ENCODE peak calls at places on chromosome 15, in five cellular contexts. L, M, I, Q and Y are unnamed samples.

GRCh38 chr15:57500979-57501576 is 90.6 kb upstream of the MYZAP start:
- DNase-seq in L (no peak), M (no peak), I (no peak), Q (no peak), Y (no peak)

GRCh38 chr15:72838311-72838731 is 54.8 kb upstream of the ADPGK start:
- DNase-seq in L (no peak), M (no peak), I (no peak), Q (no peak), Y (no peak)

GRCh38 chr15:68195336-68196112 is 9.6 kb downstream of the CALML4 start:
- DNase-seq in L (no peak), M (no peak), I (no peak), Q (no peak), Y (no peak)

GRCh38 chr15:80118956-80119355 is 33.8 kb upstream of the FAH start:
- DNase-seq in L (no peak), M (no peak), I (peak), Q (no peak), Y (no peak)

GRCh38 chr15:101232677-101233076 is 19.2 kb downstream of the CHSY1 start:
- DNase-seq in L (no peak), M (no peak), I (no peak), Q (no peak), Y (no peak)

GRCh38 chr15:63918317-63918672 is 84.5 kb upstream of the HERC1 start:
- DNase-seq in L (no peak), M (no peak), I (no peak), Q (no peak), Y (no peak)

GRCh38 chr15:23648920-23649515 is 1.4 kb upstream of the MAGEL2 start:
- DNase-seq in L (peak), M (no peak), I (no peak), Q (peak), Y (no peak)

GRCh38 chr15:58517682-58518525 is 86.1 kb downstream of the LIPC start:
- DNase-seq in L (no peak), M (no peak), I (no peak), Q (no peak), Y (no peak)

GRCh38 chr15:40990080-40990479 is 36.8 kb downstream of the CHAC1 start:
- DNase-seq in L (no peak), M (no peak), I (no peak), Q (no peak), Y (no peak)

GRCh38 chr15:48025118-48025517 is 95.7 kb upstream of the SLC24A5 start:
- DNase-seq in L (no peak), M (no peak), I (no peak), Q (no peak), Y (no peak)

GRCh38 chr15:85284497-85284896 is 95.9 kb upstream of the AKAP13 start:
- DNase-seq in L (no peak), M (no peak), I (no peak), Q (no peak), Y (no peak)

GRCh38 chr15:57611938-57612337 is 20.2 kb downstream of the MYZAP start:
- DNase-seq in L (no peak), M (no peak), I (no peak), Q (no peak), Y (no peak)

GRCh38 chr15:73190189-73190601 is 137.9 kb downstream of the NEO1 start:
- DNase-seq in L (no peak), M (no peak), I (no peak), Q (no peak), Y (no peak)

GRCh38 chr15:33737687-33738606 is 230.3 kb upstream of the CHRM5 start:
- DNase-seq in L (no peak), M (peak), I (no peak), Q (peak), Y (no peak)

GRCh38 chr15:65414841-65415621 is 7.7 kb downstream of the IGDCC4 start:
- DNase-seq in L (no peak), M (no peak), I (peak), Q (no peak), Y (peak)